ENCODE peak calls at places on chromosomes 16 and 17, in eight cellular contexts. One of them, this sample, is unnamed.
A peak's percentile ranks its signal among the peaks of the same experiment; 100 is the strongest.

GRCh38 chr16:50261707-50262235 is 4.6 kb upstream of the ADCY7 start:
- DNase-seq in GM12878: no peak
- DNase-seq in pancreas: no peak
- DNase-seq in brain microvascular endothelial cell: no peak
- DNase-seq in PC-3: no peak
- DNase-seq in GM06990: no peak
- DNase-seq in heart left ventricle: no peak
- DNase-seq in A549: no peak
- DNase-seq in this sample: peak; percentile 51

GRCh38 chr17:9937164-9937835 is 32.2 kb upstream of the RCVRN start:
- DNase-seq in GM06990: no peak
- DNase-seq in A549: no peak
- DNase-seq in heart left ventricle: peak; percentile 44
- DNase-seq in brain microvascular endothelial cell: no peak
- DNase-seq in PC-3: no peak
- DNase-seq in GM12878: no peak
- DNase-seq in pancreas: no peak
- DNase-seq in this sample: no peak

GRCh38 chr16:7513429-7513828 is 180.8 kb downstream of the RBFOX1 start:
- DNase-seq in GM12878: no peak
- DNase-seq in PC-3: no peak
- DNase-seq in GM06990: no peak
- DNase-seq in A549: no peak
- DNase-seq in pancreas: no peak
- DNase-seq in brain microvascular endothelial cell: no peak
- DNase-seq in heart left ventricle: no peak
- DNase-seq in this sample: no peak

GRCh38 chr16:81279375-81279774 is 35.4 kb upstream of the GAN start:
- DNase-seq in PC-3: peak; percentile 23
- DNase-seq in GM06990: no peak
- DNase-seq in heart left ventricle: no peak
- DNase-seq in A549: no peak
- DNase-seq in GM12878: no peak
- DNase-seq in pancreas: no peak
- DNase-seq in brain microvascular endothelial cell: peak; percentile 45
- DNase-seq in this sample: no peak

GRCh38 chr16:86134802-86135461 is 236.0 kb downstream of the IRF8 start:
- DNase-seq in brain microvascular endothelial cell: no peak
- DNase-seq in GM12878: no peak
- DNase-seq in heart left ventricle: no peak
- DNase-seq in pancreas: no peak
- DNase-seq in PC-3: no peak
- DNase-seq in GM06990: no peak
- DNase-seq in A549: no peak
- DNase-seq in this sample: no peak

GRCh38 chr17:80080081-80080480 is 21.3 kb upstream of the GAA start:
- DNase-seq in heart left ventricle: no peak
- DNase-seq in PC-3: no peak
- DNase-seq in A549: no peak
- DNase-seq in GM06990: no peak
- DNase-seq in GM12878: no peak
- DNase-seq in pancreas: no peak
- DNase-seq in brain microvascular endothelial cell: peak; percentile 29
- DNase-seq in this sample: no peak

GRCh38 chr17:76053230-76054111 is 18.8 kb downstream of the SRP68 start:
- DNase-seq in PC-3: peak; percentile 75
- DNase-seq in heart left ventricle: no peak
- DNase-seq in brain microvascular endothelial cell: peak; percentile 81
- DNase-seq in GM12878: no peak
- DNase-seq in GM06990: no peak
- DNase-seq in A549: peak; percentile 27
- DNase-seq in pancreas: no peak
- DNase-seq in this sample: no peak

GRCh38 chr17:45759761-45760160 is 24.4 kb upstream of the CRHR1 start:
- DNase-seq in A549: peak; percentile 26
- DNase-seq in GM12878: no peak
- DNase-seq in GM06990: no peak
- DNase-seq in pancreas: no peak
- DNase-seq in brain microvascular endothelial cell: no peak
- DNase-seq in heart left ventricle: no peak
- DNase-seq in PC-3: peak; percentile 12
- DNase-seq in this sample: peak; percentile 6

GRCh38 chr16:23222929-23223328 is 40.4 kb downstream of the SCNN1G start:
- DNase-seq in pancreas: no peak
- DNase-seq in brain microvascular endothelial cell: no peak
- DNase-seq in A549: no peak
- DNase-seq in GM12878: no peak
- DNase-seq in heart left ventricle: no peak
- DNase-seq in PC-3: no peak
- DNase-seq in GM06990: no peak
- DNase-seq in this sample: no peak

GRCh38 chr17:65254166-65254565 is 117.0 kb downstream of the RGS9 start:
- DNase-seq in pancreas: no peak
- DNase-seq in brain microvascular endothelial cell: no peak
- DNase-seq in GM06990: no peak
- DNase-seq in heart left ventricle: no peak
- DNase-seq in GM12878: no peak
- DNase-seq in PC-3: peak; percentile 42
- DNase-seq in A549: no peak
- DNase-seq in this sample: no peak

GRCh38 chr17:55710410-55710809 is 12.3 kb downstream of the TMEM100 start:
- DNase-seq in GM06990: no peak
- DNase-seq in PC-3: no peak
- DNase-seq in pancreas: no peak
- DNase-seq in A549: no peak
- DNase-seq in heart left ventricle: no peak
- DNase-seq in GM12878: no peak
- DNase-seq in brain microvascular endothelial cell: no peak
- DNase-seq in this sample: no peak

GRCh38 chr17:35241520-35241919 is 1.4 kb upstream of the SLFN5 start:
- DNase-seq in GM06990: peak; percentile 9
- DNase-seq in brain microvascular endothelial cell: no peak
- DNase-seq in A549: no peak
- DNase-seq in PC-3: no peak
- DNase-seq in GM12878: no peak
- DNase-seq in heart left ventricle: no peak
- DNase-seq in pancreas: peak; percentile 44
- DNase-seq in this sample: no peak

GRCh38 chr17:47204722-47205418 is 4.3 kb upstream of the MYL4 start:
- DNase-seq in brain microvascular endothelial cell: no peak
- DNase-seq in GM12878: peak; percentile 77
- DNase-seq in PC-3: peak; percentile 26
- DNase-seq in heart left ventricle: peak; percentile 49
- DNase-seq in A549: no peak
- DNase-seq in pancreas: no peak
- DNase-seq in GM06990: peak; percentile 69
- DNase-seq in this sample: no peak
- H3K4me3 ChIP-seq in brain microvascular endothelial cell: no peak overlapping the region
- H3K4me3 ChIP-seq in GM12878: peak overlapping the region; percentile 2
- H3K4me3 ChIP-seq in PC-3: no peak overlapping the region
- H3K4me3 ChIP-seq in heart left ventricle: peak overlapping the region; percentile 9
- H3K4me3 ChIP-seq in A549: no peak overlapping the region
- H3K4me3 ChIP-seq in pancreas: no peak overlapping the region
- H3K4me3 ChIP-seq in GM06990: peak overlapping the region; percentile 36
- H3K4me3 ChIP-seq in this sample: no peak overlapping the region

GRCh38 chr17:14499976-14500375 is 199.1 kb downstream of the HS3ST3B1 start:
- DNase-seq in A549: no peak
- DNase-seq in pancreas: no peak
- DNase-seq in GM12878: no peak
- DNase-seq in GM06990: no peak
- DNase-seq in PC-3: no peak
- DNase-seq in heart left ventricle: no peak
- DNase-seq in brain microvascular endothelial cell: no peak
- DNase-seq in this sample: no peak
- H3K4me3 ChIP-seq in A549: no peak overlapping the region
- H3K4me3 ChIP-seq in pancreas: no peak overlapping the region
- H3K4me3 ChIP-seq in GM12878: no peak overlapping the region
- H3K4me3 ChIP-seq in GM06990: no peak overlapping the region
- H3K4me3 ChIP-seq in PC-3: no peak overlapping the region
- H3K4me3 ChIP-seq in heart left ventricle: no peak overlapping the region
- H3K4me3 ChIP-seq in brain microvascular endothelial cell: no peak overlapping the region
- H3K4me3 ChIP-seq in this sample: no peak overlapping the region

GRCh38 chr17:3724373-3725077 is 822 bp downstream of the HASPIN start:
- DNase-seq in heart left ventricle: no peak
- DNase-seq in GM12878: no peak
- DNase-seq in A549: no peak
- DNase-seq in PC-3: no peak
- DNase-seq in pancreas: peak; percentile 76
- DNase-seq in GM06990: no peak
- DNase-seq in brain microvascular endothelial cell: no peak
- DNase-seq in this sample: no peak

GRCh38 chr17:3723188-3723555 is 531 bp upstream of the HASPIN start:
- DNase-seq in GM12878: no peak
- DNase-seq in PC-3: no peak
- DNase-seq in pancreas: no peak
- DNase-seq in GM06990: no peak
- DNase-seq in brain microvascular endothelial cell: no peak
- DNase-seq in A549: no peak
- DNase-seq in heart left ventricle: no peak
- DNase-seq in this sample: no peak

GRCh38 chr17:3729881-3730280 is 6.2 kb downstream of the HASPIN start:
- DNase-seq in pancreas: no peak
- DNase-seq in GM12878: no peak
- DNase-seq in PC-3: no peak
- DNase-seq in GM06990: no peak
- DNase-seq in brain microvascular endothelial cell: no peak
- DNase-seq in heart left ventricle: no peak
- DNase-seq in A549: no peak
- DNase-seq in this sample: peak; percentile 45

GRCh38 chr17:3723556-3724372 is at the start of gene HASPIN:
- DNase-seq in GM06990: peak; percentile 94
- DNase-seq in PC-3: peak; percentile 92
- DNase-seq in GM12878: peak; percentile 62
- DNase-seq in heart left ventricle: peak; percentile 91
- DNase-seq in A549: peak; percentile 97
- DNase-seq in brain microvascular endothelial cell: peak; percentile 56
- DNase-seq in pancreas: peak; percentile 97
- DNase-seq in this sample: peak; percentile 95

DNA sequence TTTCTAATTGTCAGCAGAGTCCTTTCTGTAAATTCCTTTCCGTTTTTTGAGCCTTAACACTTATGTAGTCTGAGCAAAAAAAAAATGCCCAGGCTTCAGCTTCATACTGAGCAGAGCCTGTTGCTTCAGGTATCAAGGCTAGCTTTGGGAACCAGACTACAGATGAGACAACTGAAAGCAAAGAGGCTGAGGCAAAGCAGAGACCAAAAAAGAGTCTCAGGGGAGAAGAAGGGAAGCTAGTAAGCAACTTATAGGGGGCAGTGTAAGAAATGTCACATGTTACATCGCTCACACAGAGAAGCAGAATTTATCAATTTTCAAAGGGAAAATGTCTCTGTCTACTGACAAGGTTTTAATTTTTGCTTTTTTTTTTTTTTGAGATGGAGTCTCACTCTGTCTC is 3.3 kb downstream of the HASPIN start:
- DNase-seq in GM12878: peak; percentile 45
- DNase-seq in brain microvascular endothelial cell: no peak
- DNase-seq in heart left ventricle: no peak
- DNase-seq in PC-3: no peak
- DNase-seq in pancreas: no peak
- DNase-seq in A549: no peak
- DNase-seq in GM06990: peak; percentile 69
- DNase-seq in this sample: no peak
- H3K4me3 ChIP-seq in GM12878: no peak overlapping the region
- H3K4me3 ChIP-seq in brain microvascular endothelial cell: no peak overlapping the region
- H3K4me3 ChIP-seq in heart left ventricle: no peak overlapping the region
- H3K4me3 ChIP-seq in PC-3: no peak overlapping the region
- H3K4me3 ChIP-seq in pancreas: no peak overlapping the region
- H3K4me3 ChIP-seq in A549: no peak overlapping the region
- H3K4me3 ChIP-seq in GM06990: no peak overlapping the region
- H3K4me3 ChIP-seq in this sample: no peak overlapping the region

GRCh38 chr16:88406096-88407041 is 23.6 kb downstream of the ZNF469 start:
- DNase-seq in heart left ventricle: no peak
- DNase-seq in A549: no peak
- DNase-seq in brain microvascular endothelial cell: no peak
- DNase-seq in GM12878: no peak
- DNase-seq in PC-3: no peak
- DNase-seq in GM06990: no peak
- DNase-seq in pancreas: no peak
- DNase-seq in this sample: no peak
- H3K4me3 ChIP-seq in heart left ventricle: peak overlapping the region; percentile 35
- H3K4me3 ChIP-seq in A549: no peak overlapping the region
- H3K4me3 ChIP-seq in brain microvascular endothelial cell: no peak overlapping the region
- H3K4me3 ChIP-seq in GM12878: no peak overlapping the region
- H3K4me3 ChIP-seq in PC-3: no peak overlapping the region
- H3K4me3 ChIP-seq in GM06990: no peak overlapping the region
- H3K4me3 ChIP-seq in pancreas: no peak overlapping the region
- H3K4me3 ChIP-seq in this sample: no peak overlapping the region

GRCh38 chr17:975321-975982 is 4.1 kb downstream of the NXN start:
- DNase-seq in pancreas: no peak
- DNase-seq in heart left ventricle: no peak
- DNase-seq in PC-3: no peak
- DNase-seq in A549: no peak
- DNase-seq in GM12878: no peak
- DNase-seq in GM06990: no peak
- DNase-seq in brain microvascular endothelial cell: no peak
- DNase-seq in this sample: no peak
- H3K4me3 ChIP-seq in pancreas: no peak overlapping the region
- H3K4me3 ChIP-seq in heart left ventricle: no peak overlapping the region
- H3K4me3 ChIP-seq in PC-3: no peak overlapping the region
- H3K4me3 ChIP-seq in A549: no peak overlapping the region
- H3K4me3 ChIP-seq in GM12878: no peak overlapping the region
- H3K4me3 ChIP-seq in GM06990: no peak overlapping the region
- H3K4me3 ChIP-seq in brain microvascular endothelial cell: no peak overlapping the region
- H3K4me3 ChIP-seq in this sample: no peak overlapping the region

GRCh38 chr16:89723279-89724250 is 2.2 kb downstream of the ZNF276 start:
- DNase-seq in heart left ventricle: peak; percentile 69
- DNase-seq in brain microvascular endothelial cell: no peak
- DNase-seq in pancreas: peak; percentile 86
- DNase-seq in PC-3: no peak
- DNase-seq in GM12878: no peak
- DNase-seq in GM06990: no peak
- DNase-seq in A549: no peak
- DNase-seq in this sample: no peak
- H3K4me3 ChIP-seq in heart left ventricle: peak overlapping the region; percentile 95
- H3K4me3 ChIP-seq in brain microvascular endothelial cell: peak overlapping the region; percentile 70
- H3K4me3 ChIP-seq in pancreas: no peak overlapping the region
- H3K4me3 ChIP-seq in PC-3: peak overlapping the region; percentile 72
- H3K4me3 ChIP-seq in GM12878: peak overlapping the region; percentile 93
- H3K4me3 ChIP-seq in GM06990: peak overlapping the region; percentile 78
- H3K4me3 ChIP-seq in A549: peak overlapping the region; percentile 94
- H3K4me3 ChIP-seq in this sample: no peak overlapping the region